ENCODE peak calls at places on chromosomes 1 and 21, in four cellular contexts. Z is activated naive CD8-positive, alpha-beta T cell treated with anti-CD3 and anti-CD28 coated beads, Interleukin-2, amount 50 U/mL, for 24 hours; K is cardiac muscle cell; U is endothelial cell. H is an unnamed sample.

GRCh38 chr1:117128323-117129079 is 7.0 kb upstream of the TRIM45 start:
- DNase-seq in K (peak), Z (no peak), U (no peak), H (peak)

GRCh38 chr1:64877151-64877550 is 89.2 kb downstream of the JAK1 start:
- DNase-seq in U (no peak), Z (no peak), K (no peak), H (no peak)

GRCh38 chr1:51165540-51165939 is 63.5 kb downstream of the C1orf185 start:
- DNase-seq in K (no peak), U (no peak), Z (no peak), H (no peak)

GRCh38 chr21:44759628-44760285 is 41.9 kb downstream of the UBE2G2 start:
- DNase-seq in U (no peak), Z (no peak), K (no peak), H (peak)

GRCh38 chr1:34984435-34985062 is 598 bp downstream of the TMEM35B start:
- DNase-seq in K (peak), Z (no peak), U (peak), H (peak)

GRCh38 chr1:5705751-5706150 is 286.5 kb downstream of the NPHP4 start:
- DNase-seq in Z (no peak), U (no peak), K (no peak), H (no peak)

GRCh38 chr1:31637915-31638673 is 6.6 kb downstream of the PEF1 start:
- DNase-seq in U (no peak), Z (no peak), K (no peak), H (no peak)

GRCh38 chr1:25468037-25468436 is 37.3 kb downstream of the MACO1 start:
- DNase-seq in U (no peak), Z (no peak), K (peak), H (no peak)

GRCh38 chr21:35136586-35137254 is 87.6 kb upstream of the RUNX1 start:
- DNase-seq in Z (no peak), U (no peak), K (peak), H (no peak)

GRCh38 chr1:148385371-148386030 is 97.6 kb downstream of the PPIAL4G start:
- DNase-seq in K (no peak), U (no peak), Z (no peak), H (no peak)

GRCh38 chr21:43370091-43370658 is 56.8 kb downstream of the SIK1 start:
- DNase-seq in Z (no peak), U (no peak), K (peak), H (no peak)

GRCh38 chr1:15950763-15951295 is 25.1 kb downstream of the ZBTB17 start:
- DNase-seq in U (no peak), K (peak), Z (peak), H (no peak)

GRCh38 chr1:181675091-181675490 is 191.8 kb downstream of the CACNA1E start:
- DNase-seq in K (no peak), Z (no peak), U (no peak), H (no peak)

GRCh38 chr1:52063192-52063591 is 7.1 kb downstream of the BTF3L4 start:
- DNase-seq in Z (no peak), K (no peak), U (no peak), H (no peak)

GRCh38 chr1:12601690-12602632 is 16.0 kb downstream of the DHRS3 start:
- DNase-seq in U (no peak), Z (no peak), K (peak), H (peak)

GRCh38 chr1:42963378-42964005 is 4.8 kb upstream of the SLC2A1 start:
- DNase-seq in Z (no peak), U (no peak), K (peak), H (no peak)

GRCh38 chr1:229582011-229582694 is 23.6 kb upstream of the ABCB10 start:
- DNase-seq in U (no peak), K (peak), Z (no peak), H (no peak)

GRCh38 chr1:178093150-178093957 is 550 bp upstream of the RASAL2 start:
- DNase-seq in U (peak), Z (peak), K (peak), H (peak)

GRCh38 chr21:35485364-35485763 is 436.3 kb upstream of the RUNX1 start:
- DNase-seq in Z (no peak), U (no peak), K (no peak), H (no peak)

GRCh38 chr1:117180571-117180970 is 30.2 kb downstream of the VTCN1 start:
- DNase-seq in K (peak), Z (no peak), U (no peak), H (no peak)

GRCh38 chr1:43238991-43239469 is 30.8 kb upstream of the TMEM125 start:
- DNase-seq in K (peak), U (no peak), Z (no peak), H (no peak)

GRCh38 chr1:67612690-67613322 is 72.2 kb upstream of the GADD45A start:
- DNase-seq in Z (no peak), K (peak), U (no peak), H (no peak)

GRCh38 chr1:108053291-108054023 is 88.5 kb upstream of the VAV3 start:
- DNase-seq in U (no peak), Z (no peak), K (peak), H (no peak)

GRCh38 chr1:69263982-69264381 is 303.7 kb upstream of the LRRC7 start:
- DNase-seq in U (no peak), K (peak), Z (no peak), H (no peak)

GRCh38 chr1:92411511-92411910 is 75.2 kb downstream of the GFI1 start:
- DNase-seq in K (peak), U (no peak), Z (peak), H (peak)

GRCh38 chr1:6268431-6268830 is 7.5 kb upstream of the GPR153 start:
- DNase-seq in Z (no peak), K (no peak), U (no peak), H (no peak)

GRCh38 chr1:3107201-3107600 is 38.2 kb downstream of the PRDM16 start:
- DNase-seq in U (no peak), Z (no peak), K (no peak), H (no peak)

H was measured in RKO.